ENCODE peak calls at places on chromosome 10, in five cellular contexts. One of them, this sample, is unnamed.

GRCh38 chr10:47321521-47322195 is 596 bp upstream of the GDF2 start:
- DNase-seq in spleen: no peak
- DNase-seq in GM03348: no peak
- DNase-seq in adrenal gland: no peak
- DNase-seq in skeletal muscle cell: no peak
- DNase-seq in this sample: peak

GRCh38 chr10:33657154-33657900 is 322.9 kb upstream of the NRP1 start:
- DNase-seq in adrenal gland: no peak
- DNase-seq in skeletal muscle cell: peak
- DNase-seq in GM03348: no peak
- DNase-seq in spleen: no peak
- DNase-seq in this sample: no peak

GRCh38 chr10:49375611-49376010 is 20.3 kb downstream of the DRGX start:
- DNase-seq in adrenal gland: no peak
- DNase-seq in spleen: no peak
- DNase-seq in skeletal muscle cell: no peak
- DNase-seq in GM03348: no peak
- DNase-seq in this sample: no peak

GRCh38 chr10:71632896-71633600 is 86.5 kb downstream of the C10orf105 start:
- DNase-seq in adrenal gland: no peak
- DNase-seq in skeletal muscle cell: no peak
- DNase-seq in GM03348: no peak
- DNase-seq in spleen: no peak
- DNase-seq in this sample: no peak

GRCh38 chr10:49208996-49209395 is 20.8 kb upstream of the TMEM273 start:
- DNase-seq in skeletal muscle cell: no peak
- DNase-seq in spleen: no peak
- DNase-seq in adrenal gland: no peak
- DNase-seq in GM03348: no peak
- DNase-seq in this sample: no peak

GRCh38 chr10:48667960-48668541 is 16.6 kb upstream of the WDFY4 start:
- DNase-seq in spleen: peak
- DNase-seq in adrenal gland: no peak
- DNase-seq in GM03348: no peak
- DNase-seq in skeletal muscle cell: no peak
- DNase-seq in this sample: no peak

GRCh38 chr10:4260483-4260882 is 475.5 kb upstream of the KLF6 start:
- DNase-seq in GM03348: peak
- DNase-seq in adrenal gland: no peak
- DNase-seq in spleen: no peak
- DNase-seq in skeletal muscle cell: peak
- DNase-seq in this sample: no peak

GRCh38 chr10:28778524-28778923 is 101.2 kb downstream of the BAMBI start:
- DNase-seq in skeletal muscle cell: no peak
- DNase-seq in spleen: no peak
- DNase-seq in GM03348: no peak
- DNase-seq in adrenal gland: no peak
- DNase-seq in this sample: no peak

GRCh38 chr10:30629653-30630052 is at the start of gene LYZL2:
- DNase-seq in adrenal gland: no peak
- DNase-seq in GM03348: no peak
- DNase-seq in spleen: no peak
- DNase-seq in skeletal muscle cell: no peak
- DNase-seq in this sample: no peak

GRCh38 chr10:43259981-43260761 is 6.7 kb downstream of the RASGEF1A start:
- DNase-seq in skeletal muscle cell: no peak
- DNase-seq in adrenal gland: peak
- DNase-seq in spleen: peak
- DNase-seq in GM03348: peak
- DNase-seq in this sample: peak

GRCh38 chr10:87671416-87671815 is 11.7 kb downstream of the PAPSS2 start:
- DNase-seq in skeletal muscle cell: no peak
- DNase-seq in adrenal gland: no peak
- DNase-seq in spleen: no peak
- DNase-seq in GM03348: no peak
- DNase-seq in this sample: no peak

GRCh38 chr10:101889256-101890210 is 45.9 kb upstream of the KCNIP2 start:
- DNase-seq in adrenal gland: peak
- DNase-seq in spleen: peak
- DNase-seq in GM03348: peak
- DNase-seq in skeletal muscle cell: peak
- DNase-seq in this sample: no peak

GRCh38 chr10:47361293-47361692 is 13.1 kb downstream of the RBP3 start:
- DNase-seq in spleen: peak
- DNase-seq in adrenal gland: peak
- DNase-seq in GM03348: peak
- DNase-seq in skeletal muscle cell: no peak
- DNase-seq in this sample: peak

GRCh38 chr10:57420881-57421280 is 846.8 kb downstream of the IPMK start:
- DNase-seq in adrenal gland: no peak
- DNase-seq in spleen: no peak
- DNase-seq in GM03348: no peak
- DNase-seq in skeletal muscle cell: no peak
- DNase-seq in this sample: no peak

GRCh38 chr10:82861889-82862288 is 986.9 kb downstream of the NRG3 start:
- DNase-seq in adrenal gland: no peak
- DNase-seq in spleen: no peak
- DNase-seq in GM03348: no peak
- DNase-seq in skeletal muscle cell: no peak
- DNase-seq in this sample: no peak

GRCh38 chr10:62012318-62012717 is 110.8 kb downstream of the ARID5B start:
- DNase-seq in spleen: no peak
- DNase-seq in GM03348: no peak
- DNase-seq in skeletal muscle cell: no peak
- DNase-seq in adrenal gland: no peak
- DNase-seq in this sample: no peak

GRCh38 chr10:55630491-55631056 is 730.5 kb downstream of the ZWINT start:
- DNase-seq in GM03348: peak
- DNase-seq in spleen: peak
- DNase-seq in adrenal gland: peak
- DNase-seq in skeletal muscle cell: no peak
- DNase-seq in this sample: no peak

GRCh38 chr10:71718165-71718678 is 1.4 kb downstream of the C10orf105 start:
- DNase-seq in GM03348: no peak
- DNase-seq in adrenal gland: no peak
- DNase-seq in spleen: peak
- DNase-seq in skeletal muscle cell: no peak
- DNase-seq in this sample: no peak

GRCh38 chr10:104300736-104301292 is 31.8 kb downstream of the GSTO2 start:
- DNase-seq in GM03348: peak
- DNase-seq in adrenal gland: peak
- DNase-seq in skeletal muscle cell: peak
- DNase-seq in spleen: no peak
- DNase-seq in this sample: peak

GRCh38 chr10:126147866-126148578 is 240.3 kb downstream of the ADAM12 start:
- DNase-seq in adrenal gland: no peak
- DNase-seq in skeletal muscle cell: peak
- DNase-seq in GM03348: peak
- DNase-seq in spleen: no peak
- DNase-seq in this sample: no peak

GRCh38 chr10:114445332-114445731 is 41.0 kb upstream of the AFAP1L2 start:
- DNase-seq in GM03348: no peak
- DNase-seq in skeletal muscle cell: no peak
- DNase-seq in spleen: no peak
- DNase-seq in adrenal gland: no peak
- DNase-seq in this sample: no peak

GRCh38 chr10:61078542-61078941 is 134.6 kb upstream of the RHOBTB1 start:
- DNase-seq in spleen: no peak
- DNase-seq in adrenal gland: peak
- DNase-seq in GM03348: peak
- DNase-seq in skeletal muscle cell: peak
- DNase-seq in this sample: no peak

GRCh38 chr10:58851606-58852005 is 324.8 kb upstream of the PHYHIPL start:
- DNase-seq in spleen: no peak
- DNase-seq in adrenal gland: no peak
- DNase-seq in GM03348: no peak
- DNase-seq in skeletal muscle cell: no peak
- DNase-seq in this sample: no peak

GRCh38 chr10:33248638-33249037 is 85.8 kb downstream of the NRP1 start:
- DNase-seq in adrenal gland: no peak
- DNase-seq in skeletal muscle cell: peak
- DNase-seq in GM03348: peak
- DNase-seq in spleen: no peak
- DNase-seq in this sample: no peak

GRCh38 chr10:69057261-69057950 is 30.5 kb upstream of the SRGN start:
- DNase-seq in adrenal gland: no peak
- DNase-seq in spleen: peak
- DNase-seq in skeletal muscle cell: no peak
- DNase-seq in GM03348: no peak
- DNase-seq in this sample: peak

GRCh38 chr10:116104210-116104932 is 168.6 kb downstream of the GFRA1 start:
- DNase-seq in adrenal gland: no peak
- DNase-seq in skeletal muscle cell: no peak
- DNase-seq in GM03348: no peak
- DNase-seq in spleen: no peak
- DNase-seq in this sample: no peak

This sample was measured in cardiac septum.